ENCODE peak calls at places on chromosomes 5 and 9, in seven cellular contexts. E is fibroblast of mammary gland, F is GM13977, L is MCF 10A, K is bronchial epithelial cell, M is foreskin keratinocyte, R is lower leg skin. O is an unnamed sample.

GRCh38 chr5:34929720-34930526 is 564 bp downstream of the DNAJC21 start:
- DNase-seq in L (peak; percentile 83), M (peak; percentile 65), K (peak; percentile 68), E (peak; percentile 70), F (peak; percentile 91), R (peak; percentile 87), O (peak; percentile 84)

GRCh38 chr9:103714992-103715391 is 379.1 kb upstream of the SMC2 start:
- DNase-seq in R (no peak), K (no peak), M (no peak), L (no peak), F (no peak), E (no peak), O (no peak)

GRCh38 chr9:100281676-100282387 is 70.9 kb downstream of the TEX10 start:
- DNase-seq in F (no peak), E (no peak), K (no peak), R (no peak), M (no peak), L (no peak), O (no peak)

GRCh38 chr5:77129386-77129785 is 42.3 kb upstream of the ZBED3 start:
- DNase-seq in R (no peak), F (no peak), K (peak; percentile 12), M (no peak), E (peak; percentile 39), L (peak; percentile 44), O (no peak)

GRCh38 chr9:131678499-131679111 is 61.3 kb downstream of the RAPGEF1 start:
- DNase-seq in E (peak; percentile 99), K (peak; percentile 97), R (peak; percentile 84), F (peak; percentile 89), L (peak; percentile 96), M (peak; percentile 94), O (no peak)

GRCh38 chr5:54514269-54514668 is 3.3 kb upstream of the SNX18 start:
- DNase-seq in F (no peak), R (no peak), E (peak; percentile 45), L (peak; percentile 28), K (no peak), M (no peak), O (no peak)

GRCh38 chr5:150000990-150001659 is 586 bp downstream of the HMGXB3 start:
- DNase-seq in F (no peak), L (peak; percentile 53), R (peak; percentile 29), K (peak; percentile 34), E (peak; percentile 35), M (peak; percentile 51), O (peak; percentile 70)

GRCh38 chr5:52787600-52788504 is at the start of the genes ITGA1 and PELO:
- DNase-seq in F (peak; percentile 69), M (peak; percentile 72), K (peak; percentile 59), E (peak; percentile 76), L (peak; percentile 83), R (peak; percentile 62), O (peak; percentile 73)

GRCh38 chr5:154449786-154450185 is 4.0 kb downstream of the SAP30L start:
- DNase-seq in K (no peak), F (no peak), M (no peak), R (no peak), L (no peak), E (peak; percentile 29), O (no peak)

GRCh38 chr9:133371261-133371711 is 4.6 kb downstream of the SURF4 start:
- DNase-seq in R (no peak), K (no peak), F (no peak), M (no peak), L (no peak), E (peak; percentile 76), O (no peak)

GRCh38 chr5:60844429-60844890 is 391 bp upstream of the ELOVL7 start:
- DNase-seq in E (peak; percentile 49), F (no peak), R (no peak), M (peak; percentile 57), L (peak; percentile 52), K (peak; percentile 63), O (no peak)

GRCh38 chr9:33881635-33882034 is 64.7 kb downstream of the UBE2R2 start:
- DNase-seq in K (peak; percentile 38), L (peak; percentile 21), R (no peak), M (no peak), E (peak; percentile 35), F (no peak), O (no peak)

GRCh38 chr9:136403915-136404800 is 4.2 kb upstream of the SNAPC4 start:
- DNase-seq in L (no peak), R (no peak), M (no peak), F (peak; percentile 80), E (no peak), K (no peak), O (no peak)

GRCh38 chr9:69181908-69182353 is 7.9 kb downstream of the TJP2 start:
- DNase-seq in K (no peak), L (no peak), R (no peak), E (no peak), M (no peak), F (no peak), O (no peak)

GRCh38 chr5:116508835-116509234 is 65.8 kb downstream of the SEMA6A start:
- DNase-seq in E (no peak), K (no peak), R (no peak), F (no peak), L (no peak), M (no peak), O (no peak)

GRCh38 chr5:102778478-102778877 is 23.4 kb downstream of the PAM start:
- DNase-seq in E (peak; percentile 84), K (peak; percentile 46), R (no peak), F (peak; percentile 16), M (peak; percentile 31), L (peak; percentile 58), O (no peak)

GRCh38 chr5:89457411-89458329 is 574.7 kb upstream of the MEF2C start:
- DNase-seq in R (peak; percentile 62), K (peak; percentile 81), E (peak; percentile 64), L (peak; percentile 76), F (no peak), M (peak; percentile 86), O (no peak)

GRCh38 chr9:129838707-129839259 is 3.5 kb downstream of the USP20 start:
- DNase-seq in R (no peak), K (peak; percentile 35), E (peak; percentile 94), M (peak; percentile 48), F (no peak), L (peak; percentile 55), O (no peak)

GRCh38 chr9:128245293-128246151 is 30.3 kb downstream of the GOLGA2 start:
- DNase-seq in M (no peak), R (no peak), E (peak; percentile 82), F (no peak), L (no peak), K (peak; percentile 12), O (peak; percentile 85)

GRCh38 chr9:92964981-92965758 is 17.8 kb downstream of the FGD3 start:
- DNase-seq in F (no peak), L (no peak), K (no peak), E (no peak), R (no peak), M (no peak), O (no peak)

GRCh38 chr5:4909086-4909485 is 231.0 kb upstream of the ADAMTS16 start:
- DNase-seq in R (no peak), M (no peak), K (no peak), L (no peak), E (no peak), F (no peak), O (no peak)

GRCh38 chr5:73304381-73304780 is 131.4 kb downstream of the TMEM174 start:
- DNase-seq in R (no peak), E (no peak), F (no peak), K (no peak), M (no peak), L (no peak), O (no peak)

GRCh38 chr9:134778841-134779411 is 101.7 kb upstream of the FCN2 start:
- DNase-seq in L (peak; percentile 69), K (no peak), E (peak; percentile 63), R (peak; percentile 19), M (peak; percentile 63), F (no peak), O (no peak)

GRCh38 chr9:129340427-129341196 is 162.6 kb upstream of the IER5L start:
- DNase-seq in K (no peak), R (no peak), F (no peak), E (no peak), M (no peak), L (no peak), O (no peak)

GRCh38 chr9:20405086-20405485 is 217.2 kb downstream of the MLLT3 start:
- DNase-seq in R (no peak), F (no peak), L (no peak), M (no peak), K (no peak), E (peak; percentile 28), O (no peak)

DNA sequence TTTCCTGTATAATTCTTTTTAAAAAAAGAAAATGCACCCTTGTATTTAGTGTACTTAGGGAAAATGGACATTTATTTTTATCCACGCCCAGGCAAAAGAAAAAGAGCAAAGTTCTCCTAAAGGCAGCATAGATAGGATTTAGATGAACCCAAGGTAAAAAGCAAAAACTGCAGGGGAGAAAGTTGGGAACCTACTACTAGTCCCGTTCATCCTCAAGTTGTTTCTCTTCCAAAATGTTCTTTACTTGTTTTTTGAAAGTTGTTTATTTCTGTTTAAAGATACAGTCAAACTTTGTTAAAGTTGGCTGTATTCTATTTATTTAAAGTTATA is 9.8 kb downstream of the RUSC2 start:
- DNase-seq in L (no peak), F (no peak), M (no peak), E (no peak), R (no peak), K (no peak), O (no peak)
- TF ChIP-seq CTCF in L (no peak), F (no peak), M (no peak), E (no peak), R (no peak), K (no peak), O (no peak)

GRCh38 chr5:138160706-138161105 is 17.7 kb downstream of the BRD8 start:
- DNase-seq in K (no peak), L (no peak), M (no peak), E (no peak), R (no peak), F (no peak), O (no peak)
- TF ChIP-seq CTCF in K (no peak), L (no peak), M (no peak), E (no peak), R (no peak), F (no peak), O (no peak)

GRCh38 chr9:32424616-32425015 is 40.2 kb downstream of the ACO1 start:
- DNase-seq in K (peak; percentile 81), E (no peak), M (no peak), F (no peak), L (no peak), R (no peak), O (no peak)

GRCh38 chr9:32431196-32431595 is 46.8 kb downstream of the ACO1 start:
- DNase-seq in E (no peak), R (no peak), M (no peak), L (no peak), K (no peak), F (no peak), O (no peak)

GRCh38 chr9:32430720-32431119 is 46.3 kb downstream of the ACO1 start:
- DNase-seq in K (peak; percentile 53), F (no peak), L (no peak), R (no peak), M (peak; percentile 32), E (peak; percentile 15), O (no peak)

GRCh38 chr9:32426278-32426939 is 42.0 kb downstream of the ACO1 start:
- DNase-seq in K (peak; percentile 81), F (no peak), E (peak; percentile 86), R (no peak), M (peak; percentile 17), L (peak; percentile 88), O (no peak)

GRCh38 chr9:32427111-32427873 is 42.8 kb downstream of the ACO1 start:
- DNase-seq in R (no peak), K (no peak), M (no peak), E (peak; percentile 43), F (no peak), L (no peak), O (no peak)
- TF ChIP-seq CTCF in R (no peak), K (no peak), M (no peak), E (no peak), F (no peak), L (no peak), O (no peak)

GRCh38 chr9:112850840-112851239 is 39.8 kb downstream of the SLC46A2 start:
- DNase-seq in E (no peak), R (no peak), M (no peak), F (no peak), L (no peak), K (no peak), O (no peak)
- TF ChIP-seq CTCF in E (no peak), R (no peak), M (no peak), F (no peak), L (no peak), K (no peak), O (no peak)

O was measured in type B pancreatic cell.